ENCODE peak calls at places on chromosomes 13 and 19, in seven cellular contexts. I, C, T, A, U, G and Y are unnamed samples.

GRCh38 chr13:99366075-99366987 is 59.1 kb upstream of the GPR183 start:
- DNase-seq in G (no peak), T (no peak), I (no peak), C (no peak), A (no peak), U (no peak), Y (no peak)

GRCh38 chr13:110326263-110326904 is 19.3 kb downstream of the COL4A2 start:
- DNase-seq in U (no peak), A (peak), I (no peak), T (no peak), G (no peak), C (peak), Y (no peak)

GRCh38 chr19:48395499-48395898 is 2.0 kb downstream of the GRIN2D start:
- DNase-seq in U (no peak), I (no peak), T (no peak), A (no peak), G (no peak), C (no peak), Y (no peak)

GRCh38 chr19:8641908-8642547 is 11.6 kb downstream of the NFILZ start:
- DNase-seq in A (peak), T (peak), U (no peak), I (no peak), G (no peak), C (peak), Y (peak)

GRCh38 chr19:49875801-49876421 is 1.2 kb downstream of the AKT1S1 start:
- DNase-seq in I (no peak), U (no peak), G (peak), C (peak), A (no peak), T (no peak), Y (peak)

GRCh38 chr13:92823059-92823458 is 403.5 kb upstream of the GPC6 start:
- DNase-seq in T (no peak), U (no peak), C (no peak), A (no peak), G (no peak), I (no peak), Y (no peak)

GRCh38 chr13:75771818-75772217 is 135.7 kb downstream of the LMO7 start:
- DNase-seq in I (no peak), G (no peak), U (no peak), C (peak), A (peak), T (peak), Y (peak)

GRCh38 chr13:39133781-39134180 is 95.5 kb downstream of the NHLRC3 start:
- DNase-seq in I (no peak), C (no peak), T (no peak), G (no peak), U (no peak), A (no peak), Y (no peak)

GRCh38 chr13:41418027-41418426 is 39.3 kb upstream of the RGCC start:
- DNase-seq in C (peak), U (no peak), I (no peak), T (peak), G (no peak), A (peak), Y (peak)

GRCh38 chr19:19103167-19103566 is 35.1 kb downstream of the TMEM161A start:
- DNase-seq in I (no peak), G (no peak), C (no peak), A (no peak), U (no peak), T (no peak), Y (no peak)

GRCh38 chr19:4343056-4343844 is at the start of gene MPND:
- DNase-seq in A (peak), U (peak), I (peak), T (peak), G (peak), C (peak), Y (peak)

GRCh38 chr19:58268344-58268743 is 10.4 kb upstream of the ZNF8 start:
- DNase-seq in I (no peak), C (no peak), A (no peak), T (no peak), G (no peak), U (no peak), Y (no peak)

GRCh38 chr13:80339841-80340642 is 884 bp downstream of the SPRY2 start:
- DNase-seq in G (peak), T (peak), I (peak), U (peak), C (peak), A (peak), Y (peak)

GRCh38 chr13:33322474-33322827 is 36.9 kb upstream of the STARD13 start:
- DNase-seq in C (peak), G (peak), T (peak), I (no peak), A (peak), U (no peak), Y (peak)

GRCh38 chr13:78241278-78241919 is 322.8 kb upstream of the EDNRB start:
- DNase-seq in T (peak), I (no peak), U (peak), C (peak), A (peak), G (peak), Y (peak)

GRCh38 chr13:34571716-34572115 is 370.4 kb upstream of the NBEA start:
- DNase-seq in G (no peak), A (no peak), T (no peak), I (no peak), C (no peak), U (no peak), Y (no peak)

GRCh38 chr19:7556696-7557315 is 21.3 kb downstream of the PNPLA6 start:
- DNase-seq in A (no peak), T (no peak), C (no peak), G (no peak), U (no peak), I (no peak), Y (no peak)

GRCh38 chr13:112897956-112898785 is 70.8 kb upstream of the MCF2L start:
- DNase-seq in C (no peak), T (no peak), G (no peak), A (no peak), U (no peak), I (no peak), Y (no peak)
- H3K4me3 ChIP-seq in C (no peak), T (no peak), G (no peak), A (no peak), U (no peak), I (no peak), Y (no peak)

GRCh38 chr19:55452381-55453325 is 8.8 kb downstream of the ISOC2 start:
- DNase-seq in I (peak), C (peak), T (peak), G (peak), U (peak), A (peak), Y (peak)

GRCh38 chr19:55455576-55456235 is 5.7 kb downstream of the ISOC2 start:
- DNase-seq in I (no peak), T (no peak), A (no peak), U (no peak), G (no peak), C (no peak), Y (no peak)

GRCh38 chr19:55453861-55454260 is 7.6 kb downstream of the ISOC2 start:
- DNase-seq in A (no peak), T (no peak), C (no peak), G (no peak), I (no peak), U (no peak), Y (no peak)

GRCh38 chr19:55456347-55456746 is 5.1 kb downstream of the ISOC2 start:
- DNase-seq in T (no peak), U (no peak), A (no peak), C (no peak), I (no peak), G (no peak), Y (no peak)

GRCh38 chr19:55454787-55455243 is 6.6 kb downstream of the ISOC2 start:
- DNase-seq in U (no peak), T (peak), I (no peak), G (no peak), A (no peak), C (peak), Y (no peak)
- TF ChIP-seq CTCF in U (peak), T (peak), I (peak), G (peak), A (peak), C (peak), Y (peak)

GRCh38 chr19:45492137-45492626 is 4.7 kb downstream of the RTN2 start:
- DNase-seq in U (no peak), A (no peak), I (no peak), T (no peak), C (no peak), G (no peak), Y (no peak)
- H3K4me3 ChIP-seq in U (no peak), A (peak), I (peak), T (no peak), C (peak), G (peak), Y (peak)

DNA sequence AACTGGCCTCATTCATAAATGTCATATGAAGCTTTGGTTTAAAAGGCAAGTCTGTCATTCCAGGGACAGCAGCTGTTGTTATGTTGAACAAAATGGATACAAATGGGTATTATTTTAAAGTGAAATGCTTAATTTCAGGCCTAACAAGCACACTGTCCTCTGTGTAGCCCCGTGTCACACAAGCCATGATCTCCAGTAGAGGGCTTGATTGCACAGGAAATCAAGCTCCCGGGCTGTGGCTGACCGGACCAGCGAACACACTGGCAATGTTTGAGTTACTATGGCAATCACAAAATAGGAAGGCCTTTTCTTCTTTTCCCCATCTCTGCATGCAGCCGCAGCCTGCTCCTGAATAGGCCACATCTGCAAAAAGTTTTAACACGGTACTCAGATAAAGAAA is 64.0 kb upstream of the GSX1 start:
- DNase-seq in I (no peak), U (no peak), C (no peak), A (no peak), T (peak), G (no peak), Y (no peak)
- TF ChIP-seq CTCF in I (no peak), U (no peak), C (no peak), A (no peak), T (no peak), G (no peak), Y (no peak)

GRCh38 chr19:1285737-1286360 is at the start of gene EFNA2:
- DNase-seq in U (no peak), A (no peak), C (no peak), T (no peak), I (no peak), G (no peak), Y (no peak)
- H3K4me3 ChIP-seq in U (no peak), A (no peak), C (no peak), T (no peak), I (no peak), G (peak), Y (peak)

GRCh38 chr13:79245937-79246574 is 160.0 kb downstream of the RBM26 start:
- DNase-seq in C (no peak), G (no peak), U (no peak), A (no peak), T (no peak), I (no peak), Y (no peak)

GRCh38 chr13:79241697-79242096 is 164.4 kb downstream of the RBM26 start:
- DNase-seq in I (no peak), U (no peak), G (no peak), A (no peak), C (no peak), T (no peak), Y (no peak)

GRCh38 chr13:79246575-79246949 is 159.5 kb downstream of the RBM26 start:
- DNase-seq in A (no peak), G (no peak), U (no peak), T (no peak), I (no peak), C (no peak), Y (no peak)
- TF ChIP-seq CTCF in A (no peak), G (no peak), U (no peak), T (no peak), I (no peak), C (no peak), Y (no peak)

GRCh38 chr19:1271528-1272422 is 2.6 kb downstream of the CIRBP start:
- DNase-seq in G (no peak), U (no peak), C (no peak), A (no peak), I (no peak), T (no peak), Y (no peak)

GRCh38 chr19:1269478-1270167 is 491 bp downstream of the CIRBP start:
- DNase-seq in G (peak), T (peak), I (peak), U (peak), C (peak), A (peak), Y (peak)

GRCh38 chr19:1272423-1273262 is 2.7 kb upstream of the FAM174C start:
- DNase-seq in G (no peak), C (peak), A (no peak), I (no peak), T (peak), U (no peak), Y (no peak)

GRCh38 chr19:1270168-1270853 is 1.2 kb downstream of the CIRBP start:
- DNase-seq in T (no peak), A (no peak), I (no peak), U (no peak), G (no peak), C (peak), Y (no peak)

DNA sequence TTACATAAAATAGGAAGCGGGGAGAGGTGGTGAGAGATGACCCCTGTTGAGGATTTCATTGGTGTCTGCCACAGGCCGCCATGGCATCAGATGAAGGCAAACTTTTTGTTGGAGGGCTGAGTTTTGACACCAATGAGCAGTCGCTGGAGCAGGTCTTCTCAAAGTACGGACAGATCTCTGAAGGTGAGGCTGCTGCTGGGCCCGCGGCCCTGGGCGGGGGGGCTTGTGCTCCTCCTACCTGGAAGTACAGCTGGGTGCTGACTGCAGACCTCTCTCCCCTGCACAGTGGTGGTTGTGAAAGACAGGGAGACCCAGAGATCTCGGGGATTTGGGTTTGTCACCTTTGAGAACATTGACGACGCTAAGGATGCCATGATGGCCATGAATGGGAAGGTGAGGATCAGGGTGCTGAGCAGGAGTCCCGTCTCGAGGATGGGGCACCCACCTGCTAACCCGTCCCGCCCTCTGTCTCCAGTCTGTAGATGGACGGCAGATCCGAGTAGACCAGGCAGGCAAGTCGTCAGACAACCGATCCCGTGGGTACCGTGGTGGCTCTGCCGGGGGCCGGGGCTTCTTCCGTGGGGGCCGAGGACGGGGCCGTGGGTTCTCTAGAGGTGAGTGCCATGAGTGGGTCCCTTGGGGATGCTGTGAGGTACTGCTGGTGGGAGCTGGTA is 1.9 kb downstream of the CIRBP start:
- DNase-seq in I (no peak), G (no peak), T (peak), C (peak), A (no peak), U (no peak), Y (no peak)
- H3K4me3 ChIP-seq in I (peak), G (peak), T (peak), C (peak), A (peak), U (no peak), Y (peak)

GRCh38 chr13:48315981-48316380 is 12.4 kb downstream of the RB1 start:
- DNase-seq in G (no peak), T (peak), I (no peak), C (peak), A (no peak), U (no peak), Y (no peak)
- TF ChIP-seq CTCF in G (no peak), T (no peak), I (no peak), C (no peak), A (no peak), U (no peak), Y (no peak)

DNA sequence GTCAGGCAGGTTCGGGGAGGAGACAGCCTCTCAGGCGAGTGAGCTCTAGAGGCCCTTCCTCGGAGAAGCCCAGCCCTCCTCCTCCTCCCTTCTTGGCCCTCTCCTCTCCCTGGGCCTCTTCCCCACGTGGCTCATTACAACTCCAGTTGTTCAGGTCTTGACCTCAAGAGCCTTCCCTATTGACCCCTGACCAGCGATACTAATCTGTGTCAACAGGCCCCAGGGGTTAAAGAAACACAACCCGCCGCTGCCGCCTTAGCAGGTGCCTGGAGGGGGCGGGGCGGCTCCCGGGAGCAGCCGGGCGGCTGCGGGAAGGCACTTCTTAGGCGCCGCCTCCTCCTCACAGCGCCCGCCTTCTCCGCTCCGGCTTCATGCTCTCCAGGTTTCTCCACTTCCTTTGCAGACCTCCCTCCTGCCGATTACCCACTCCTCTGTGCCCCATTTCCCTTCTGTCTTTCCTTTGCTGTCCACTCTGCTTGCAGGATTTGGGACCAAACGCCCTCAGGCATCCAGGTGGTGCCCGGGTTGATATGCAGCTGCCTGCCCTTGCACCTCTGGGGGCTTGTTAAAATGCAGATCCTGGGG is 51.0 kb downstream of the LYL1 start:
- DNase-seq in G (peak), T (peak), A (peak), U (peak), I (peak), C (peak), Y (no peak)
- H3K4me3 ChIP-seq in G (peak), T (no peak), A (no peak), U (no peak), I (peak), C (no peak), Y (peak)